ENCODE peak calls at places on chromosomes 16 and 17, in six cellular contexts. A is NT2/D1, M is uterus, F is mucosa of descending colon, X is PC-9, Y is fibroblast of the aortic adventitia. H is an unnamed sample.

GRCh38 chr17:41779954-41780353 is 6.6 kb downstream of the JUP start:
- DNase-seq in A (no peak), M (no peak), F (no peak), Y (no peak), X (no peak), H (no peak)

GRCh38 chr16:89672177-89672941 is 14.1 kb upstream of the CDK10 start:
- DNase-seq in F (no peak), X (no peak), Y (no peak), A (no peak), M (no peak), H (no peak)

GRCh38 chr16:69477546-69477945 is 53.1 kb downstream of the CYB5B start:
- DNase-seq in F (no peak), X (no peak), M (no peak), Y (peak), A (no peak), H (no peak)

GRCh38 chr16:9094008-9094846 is 2.8 kb downstream of the HAPSTR1 start:
- DNase-seq in A (no peak), F (no peak), M (no peak), Y (no peak), X (no peak), H (no peak)

GRCh38 chr17:77692571-77693161 is 265.8 kb upstream of the TNRC6C start:
- DNase-seq in F (no peak), Y (peak), M (no peak), X (no peak), A (no peak), H (no peak)

GRCh38 chr16:14418795-14419225 is 211.2 kb downstream of the PARN start:
- DNase-seq in X (no peak), A (no peak), M (no peak), Y (peak), F (no peak), H (peak)

GRCh38 chr17:696412-696811 is 18.2 kb downstream of the VPS53 start:
- DNase-seq in X (no peak), Y (no peak), A (no peak), M (no peak), F (no peak), H (no peak)

GRCh38 chr16:84233748-84234147 is 6.1 kb downstream of the KCNG4 start:
- DNase-seq in A (no peak), Y (no peak), M (no peak), X (no peak), F (no peak), H (no peak)

GRCh38 chr17:59825533-59826316 is 67.0 kb downstream of the TUBD1 start:
- DNase-seq in Y (peak), M (no peak), X (no peak), F (no peak), A (no peak), H (no peak)

GRCh38 chr16:83147244-83147643 is 520.5 kb downstream of the CDH13 start:
- DNase-seq in F (no peak), X (no peak), Y (no peak), A (no peak), M (no peak), H (no peak)

GRCh38 chr16:6111390-6111789 is 1013.8 kb upstream of the EEF2KMT start:
- DNase-seq in A (no peak), M (no peak), Y (no peak), X (no peak), F (no peak), H (no peak)

GRCh38 chr17:43918026-43918389 is 10.7 kb upstream of the MPP2 start:
- DNase-seq in Y (no peak), A (no peak), M (no peak), F (no peak), X (no peak), H (no peak)

GRCh38 chr16:81837312-81837748 is 58.2 kb downstream of the PLCG2 start:
- DNase-seq in X (no peak), M (no peak), F (no peak), A (no peak), Y (no peak), H (peak)

GRCh38 chr16:81833751-81834150 is 54.7 kb downstream of the PLCG2 start:
- DNase-seq in F (no peak), Y (no peak), M (no peak), A (no peak), X (no peak), H (no peak)

GRCh38 chr16:81836279-81837054 is 57.4 kb downstream of the PLCG2 start:
- DNase-seq in F (no peak), M (no peak), A (no peak), X (no peak), Y (no peak), H (peak)

GRCh38 chr16:81832801-81833547 is 53.9 kb downstream of the PLCG2 start:
- DNase-seq in Y (no peak), F (no peak), X (no peak), M (no peak), A (no peak), H (peak)

DNA sequence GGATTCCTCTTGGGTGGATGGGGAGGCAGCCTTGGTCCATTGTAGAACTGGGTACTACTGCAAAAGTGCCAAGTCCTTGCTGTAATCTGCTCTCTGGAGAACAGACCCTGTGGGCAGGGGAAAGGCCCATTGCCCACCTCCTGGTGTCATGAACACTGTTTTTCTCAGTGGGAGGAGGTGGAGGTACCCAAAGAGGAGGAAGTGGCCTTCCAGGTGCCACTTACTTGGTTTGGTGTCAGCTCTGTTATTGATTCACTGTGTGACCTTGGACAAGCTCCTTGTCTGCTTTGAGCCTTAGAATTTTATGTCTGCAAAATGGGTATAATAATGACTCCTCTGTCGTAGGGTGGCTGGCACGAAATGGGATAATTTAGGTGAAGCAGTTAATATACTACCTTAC is 55.8 kb downstream of the PLCG2 start:
- DNase-seq in Y (no peak), X (no peak), F (no peak), M (no peak), A (no peak), H (peak)
- H3K4me3 ChIP-seq in Y (no peak), X (no peak), F (no peak), M (no peak), A (no peak), H (no peak)

GRCh38 chr17:8039611-8040168 is 831 bp downstream of the ALOX15B start:
- DNase-seq in X (no peak), Y (no peak), A (no peak), F (no peak), M (no peak), H (no peak)
- H3K4me3 ChIP-seq in X (no peak), Y (no peak), A (no peak), F (no peak), M (no peak), H (peak)

GRCh38 chr17:16617481-16618060 is 36.1 kb downstream of the ZNF624 start:
- DNase-seq in M (no peak), F (no peak), A (no peak), Y (no peak), X (no peak), H (no peak)

GRCh38 chr17:16622540-16623277 is 30.9 kb downstream of the ZNF624 start:
- DNase-seq in A (no peak), X (no peak), M (no peak), Y (no peak), F (no peak), H (no peak)

DNA sequence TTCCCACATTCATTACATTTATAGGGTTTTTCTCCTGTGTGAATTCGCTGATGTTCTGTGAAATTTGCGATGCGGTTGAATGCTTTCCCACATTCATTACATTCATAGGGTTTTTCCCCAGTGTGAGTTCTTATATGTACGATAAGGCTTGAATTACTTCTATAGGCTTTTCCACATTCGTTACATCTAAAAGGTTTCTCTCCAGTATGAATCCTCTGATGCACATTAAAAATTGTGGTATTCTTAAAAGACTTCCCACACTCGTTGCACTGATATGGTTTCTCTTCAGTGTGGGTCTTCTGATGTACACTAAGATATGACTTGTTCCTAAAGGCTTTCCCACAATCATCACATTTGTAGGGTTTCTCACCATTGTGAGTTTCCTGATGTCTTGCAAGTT is 30.4 kb downstream of the ZNF624 start:
- DNase-seq in F (no peak), X (no peak), A (no peak), M (no peak), Y (no peak), H (no peak)
- H3K4me3 ChIP-seq in F (no peak), X (no peak), A (no peak), M (no peak), Y (no peak), H (no peak)

DNA sequence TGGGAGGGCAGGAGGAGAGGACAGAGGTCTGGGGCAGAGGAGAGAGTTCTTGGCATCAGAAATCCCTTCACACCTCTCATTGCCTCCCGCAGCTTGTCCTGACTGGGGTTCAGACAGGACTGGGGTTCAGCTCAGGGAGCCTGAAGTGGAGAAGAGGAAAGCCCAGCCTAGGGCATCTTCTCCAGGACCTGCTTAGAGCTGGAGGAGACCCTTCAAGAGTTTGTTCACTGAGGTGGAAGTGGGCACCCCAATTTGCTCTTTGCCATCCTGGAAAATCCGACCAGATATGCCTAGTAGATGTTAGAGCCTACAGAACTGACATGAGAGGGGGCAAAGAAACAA is 2.0 kb downstream of the HOXB3 start:
- DNase-seq in A (no peak), X (no peak), Y (no peak), M (no peak), F (no peak), H (no peak)
- H3K4me3 ChIP-seq in A (no peak), X (no peak), Y (no peak), M (no peak), F (no peak), H (peak)

GRCh38 chr16:50255538-50255937 is 10.8 kb upstream of the ADCY7 start:
- DNase-seq in F (no peak), Y (no peak), M (no peak), A (no peak), X (no peak), H (no peak)

GRCh38 chr16:50260206-50261159 is 5.9 kb upstream of the ADCY7 start:
- DNase-seq in A (no peak), X (no peak), F (peak), Y (no peak), M (no peak), H (peak)

GRCh38 chr16:50259334-50260205 is 6.8 kb upstream of the ADCY7 start:
- DNase-seq in M (peak), A (no peak), X (no peak), F (peak), Y (peak), H (peak)

GRCh38 chr16:50261160-50261706 is 5.1 kb upstream of the ADCY7 start:
- DNase-seq in Y (no peak), M (no peak), A (no peak), X (no peak), F (peak), H (peak)

GRCh38 chr16:50257876-50258275 is 8.5 kb upstream of the ADCY7 start:
- DNase-seq in F (peak), A (no peak), Y (no peak), X (no peak), M (no peak), H (no peak)
- H3K4me3 ChIP-seq in F (no peak), A (no peak), Y (no peak), X (no peak), M (no peak), H (no peak)

GRCh38 chr17:65739026-65739425 is 177.6 kb upstream of the AXIN2 start:
- DNase-seq in F (no peak), M (no peak), X (no peak), A (no peak), Y (no peak), H (no peak)

GRCh38 chr17:65745241-65745640 is 183.8 kb upstream of the AXIN2 start:
- DNase-seq in X (no peak), Y (no peak), F (no peak), M (no peak), A (no peak), H (no peak)

GRCh38 chr17:65742433-65743312 is 181.2 kb upstream of the AXIN2 start:
- DNase-seq in M (no peak), X (no peak), Y (peak), A (no peak), F (no peak), H (no peak)

GRCh38 chr17:65743313-65743665 is 181.8 kb upstream of the AXIN2 start:
- DNase-seq in M (no peak), Y (peak), A (no peak), X (no peak), F (no peak), H (no peak)

DNA sequence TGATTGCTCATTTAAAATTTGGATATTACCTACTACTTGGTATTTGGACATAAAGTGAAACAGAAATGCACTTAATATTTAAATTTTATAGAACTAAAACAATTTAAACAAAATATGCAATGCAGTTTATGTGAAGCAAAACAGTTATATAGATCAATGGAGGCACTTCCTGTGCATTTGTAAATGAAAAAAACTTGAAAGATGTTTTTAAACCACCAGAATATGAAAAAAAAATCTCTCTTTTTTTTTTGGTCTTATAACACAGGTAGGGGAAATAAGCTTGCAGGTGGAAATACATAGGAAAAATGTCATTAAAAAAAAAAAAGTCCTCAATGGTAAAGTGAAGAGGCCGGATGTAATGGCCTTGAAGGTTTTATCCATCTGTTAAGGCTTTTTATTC is 180.2 kb upstream of the AXIN2 start:
- DNase-seq in Y (no peak), M (no peak), A (no peak), F (no peak), X (no peak), H (no peak)
- H3K4me3 ChIP-seq in Y (no peak), M (no peak), A (no peak), F (no peak), X (no peak), H (no peak)

DNA sequence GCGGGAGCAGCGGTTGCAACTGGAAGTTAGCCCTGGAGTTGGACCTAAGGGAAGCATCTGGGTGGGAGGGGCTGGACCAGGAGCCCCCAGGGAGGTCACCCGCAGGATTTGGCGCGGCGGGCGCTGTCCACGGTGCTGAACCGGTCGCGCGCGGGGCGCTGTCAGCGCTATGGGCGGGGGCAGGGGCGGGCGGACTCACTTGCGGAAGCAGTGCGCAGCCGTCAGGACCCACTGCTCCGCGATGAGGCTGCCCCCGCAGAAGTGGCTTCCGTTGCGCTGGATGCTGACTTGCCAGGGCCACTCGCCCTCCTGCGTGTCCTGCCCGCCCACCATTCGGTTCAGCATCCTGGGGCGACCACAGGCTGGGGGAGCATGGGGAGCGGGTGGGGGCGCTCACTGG is 4.5 kb downstream of the PRSS27 start:
- DNase-seq in A (no peak), X (no peak), M (peak), Y (peak), F (peak), H (no peak)
- H3K4me3 ChIP-seq in A (no peak), X (no peak), M (no peak), Y (peak), F (no peak), H (no peak)

DNA sequence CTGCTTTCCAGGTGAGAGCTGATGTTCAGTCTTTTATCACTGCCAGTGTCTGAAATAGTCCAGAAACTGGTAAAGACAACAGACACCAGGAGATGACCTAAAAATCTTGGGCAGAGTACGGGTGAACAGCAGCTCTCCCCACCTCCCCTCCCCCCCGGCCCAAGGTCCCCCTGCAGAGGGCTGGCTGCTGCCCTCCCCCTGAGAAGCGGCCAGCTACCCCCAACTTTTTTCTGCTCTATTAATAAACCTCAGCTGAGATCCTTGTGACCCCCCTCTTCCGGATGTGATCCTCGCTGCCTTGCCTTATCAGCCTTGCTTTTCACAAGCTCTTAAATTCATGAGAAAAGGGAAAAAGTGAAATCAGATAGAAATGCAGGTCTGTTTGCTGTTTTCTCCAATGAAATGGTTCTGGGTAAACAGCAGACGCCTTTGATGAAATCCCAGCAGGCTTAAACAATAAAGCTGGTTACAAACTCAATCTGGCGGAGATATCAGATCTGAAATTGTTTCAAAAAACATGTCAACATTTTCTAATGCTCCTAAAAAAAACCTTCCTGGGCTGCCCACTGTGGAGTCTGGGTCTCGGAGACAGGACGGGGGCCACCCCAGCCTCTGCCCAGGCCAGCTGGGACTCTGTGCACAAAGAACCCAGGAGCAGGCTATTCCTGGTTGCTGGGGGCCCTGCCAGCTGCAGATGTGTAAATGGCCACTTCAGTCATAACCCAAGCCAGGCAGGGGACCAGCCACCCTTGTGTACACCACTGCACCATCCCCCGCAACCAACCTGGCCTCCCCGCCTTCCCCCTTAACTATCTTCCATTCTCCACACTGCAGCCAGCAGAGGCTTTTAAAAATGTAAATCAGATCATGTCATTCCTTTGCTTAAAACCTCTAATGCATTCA is 28.6 kb downstream of the RTN4RL1 start:
- DNase-seq in F (no peak), Y (no peak), A (no peak), M (no peak), X (no peak), H (no peak)
- H3K4me3 ChIP-seq in F (no peak), Y (no peak), A (no peak), M (no peak), X (no peak), H (no peak)

GRCh38 chr16:29818082-29818481 is 2.1 kb downstream of the PAGR1 start:
- DNase-seq in Y (no peak), M (no peak), X (no peak), F (no peak), A (no peak), H (no peak)
- H3K4me3 ChIP-seq in Y (no peak), M (no peak), X (no peak), F (no peak), A (no peak), H (no peak)

DNA sequence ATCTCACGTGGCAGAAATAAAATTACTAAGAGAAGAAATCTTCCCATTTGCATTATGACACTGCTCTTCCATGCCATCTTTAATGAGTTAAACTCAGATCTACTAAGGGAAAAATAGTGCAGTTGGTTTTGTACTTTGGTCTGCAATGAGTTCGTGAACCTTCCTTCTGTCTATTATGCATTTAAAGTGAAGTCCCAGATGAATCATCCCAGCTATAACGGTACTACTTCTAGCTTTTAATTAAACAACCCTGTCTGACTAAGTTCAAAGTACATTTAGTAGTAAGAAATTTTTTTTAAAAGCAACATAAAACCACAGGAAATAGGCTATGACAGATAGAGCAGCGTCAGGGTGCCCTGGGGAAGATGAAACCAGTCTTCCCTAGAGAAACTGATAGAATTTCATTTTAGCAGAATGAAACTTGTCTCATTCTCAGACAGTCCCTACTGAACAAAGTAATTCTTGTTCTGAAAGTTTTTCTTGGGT is 1.8 kb downstream of the TMIGD1 start:
- DNase-seq in X (no peak), A (no peak), M (no peak), Y (no peak), F (no peak), H (no peak)
- H3K4me3 ChIP-seq in X (no peak), A (no peak), M (no peak), Y (no peak), F (no peak), H (no peak)